ENCODE peak calls at places on chromosomes 2 and 18, in five cellular contexts. A, Y, K, I and J are unnamed samples.

GRCh38 chr2:216696321-216696720 is 972 bp upstream of the IGFBP5 start:
- DNase-seq in A (no peak), Y (no peak), K (no peak), I (no peak), J (no peak)

GRCh38 chr18:31586616-31587015 is 5.1 kb upstream of the TTR start:
- DNase-seq in A (no peak), Y (no peak), K (no peak), I (no peak), J (peak)

GRCh38 chr2:121722479-121722878 is 14.2 kb downstream of the NIFK start:
- DNase-seq in A (peak), Y (no peak), K (no peak), I (no peak), J (peak)

GRCh38 chr18:68494802-68495560 is 219.9 kb downstream of the TMX3 start:
- DNase-seq in A (peak), Y (no peak), K (no peak), I (no peak), J (peak)

GRCh38 chr2:151408788-151409600 is 708 bp upstream of the RIF1 start:
- DNase-seq in A (no peak), Y (no peak), K (peak), I (peak), J (peak)

GRCh38 chr2:104862061-104862941 is 8.4 kb downstream of the POU3F3 start:
- DNase-seq in A (no peak), Y (no peak), K (peak), I (peak), J (peak)

GRCh38 chr18:48940854-48941531 is 9.8 kb downstream of the SMAD7 start:
- DNase-seq in A (peak), Y (no peak), K (no peak), I (no peak), J (no peak)

GRCh38 chr18:23484783-23485182 is 18.5 kb upstream of the RMC1 start:
- DNase-seq in A (no peak), Y (no peak), K (no peak), I (no peak), J (no peak)

GRCh38 chr2:45912109-45912508 is 260.6 kb downstream of the PRKCE start:
- DNase-seq in A (no peak), Y (no peak), K (no peak), I (no peak), J (no peak)

GRCh38 chr2:210663574-210663973 is 107.2 kb downstream of the CPS1 start:
- DNase-seq in A (peak), Y (peak), K (no peak), I (no peak), J (peak)

GRCh38 chr2:216287251-216287650 is 85.0 kb downstream of the MARCHF4 start:
- DNase-seq in A (peak), Y (no peak), K (no peak), I (no peak), J (no peak)

GRCh38 chr2:239312741-239313246 is 88.0 kb downstream of the HDAC4 start:
- DNase-seq in A (no peak), Y (no peak), K (no peak), I (peak), J (no peak)

GRCh38 chr2:127102464-127103242 is 4.3 kb downstream of the BIN1 start:
- DNase-seq in A (no peak), Y (no peak), K (peak), I (no peak), J (no peak)

DNA sequence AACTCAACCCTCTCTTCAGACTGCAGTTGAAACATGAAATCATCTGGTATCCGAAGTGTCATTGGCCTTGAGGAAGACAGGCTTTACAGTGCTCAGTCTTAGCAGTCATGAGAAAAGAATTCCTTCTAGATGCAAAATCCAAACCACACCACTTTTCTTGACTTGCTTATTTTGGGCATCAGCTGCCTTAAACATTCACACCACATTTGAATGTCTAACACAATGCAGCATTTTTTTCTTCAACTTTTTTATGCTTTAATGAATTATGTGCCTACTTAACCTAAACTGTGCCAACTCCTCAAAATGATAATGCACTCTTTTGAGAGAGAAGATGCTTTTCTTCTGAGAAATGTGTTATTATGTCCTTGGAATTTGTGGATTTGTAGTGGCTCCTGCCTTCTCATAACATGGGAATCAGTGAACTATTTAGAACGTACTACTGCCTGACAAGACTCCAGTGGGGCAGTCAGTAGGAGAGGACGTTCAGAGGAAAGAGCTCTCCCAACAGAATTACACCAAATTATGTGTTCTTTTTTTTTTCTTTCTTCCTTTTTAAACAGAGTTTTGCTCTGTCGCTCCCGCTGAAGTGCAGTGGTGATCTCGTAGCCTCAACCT is 3.2 kb upstream of the FAM98A start:
- DNase-seq in A (peak), Y (no peak), K (no peak), I (no peak), J (peak)
- H2BK12ac ChIP-seq in A (no peak), Y (no peak), K (no peak), I (peak), J (no peak)

DNA sequence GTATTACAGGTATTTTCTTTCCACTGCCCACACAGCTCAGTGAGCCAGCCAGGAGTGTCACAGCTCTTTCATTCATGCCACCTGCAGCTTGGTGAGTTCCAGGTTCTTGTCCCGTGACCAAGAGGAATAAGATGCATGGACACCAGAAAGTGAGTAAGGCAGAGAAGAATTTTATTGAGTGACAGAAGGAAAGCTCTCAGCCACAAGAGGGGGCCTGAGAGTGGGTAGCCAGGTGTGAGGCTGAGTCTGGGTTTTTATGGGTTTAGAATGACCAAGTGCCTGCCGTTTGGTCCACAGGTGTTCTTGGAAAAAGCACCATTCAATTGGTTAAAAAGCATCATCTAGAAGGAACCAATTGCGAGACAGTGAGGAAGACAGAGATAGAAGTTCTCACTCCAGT is 1097.1 kb upstream of the SLC39A10 start:
- DNase-seq in A (no peak), Y (no peak), K (peak), I (no peak), J (no peak)
- H2BK12ac ChIP-seq in A (no peak), Y (no peak), K (no peak), I (no peak), J (no peak)

GRCh38 chr2:119719261-119719627 is 40.2 kb downstream of the TMEM177 start:
- DNase-seq in A (no peak), Y (no peak), K (no peak), I (no peak), J (no peak)
- H2BK12ac ChIP-seq in A (no peak), Y (no peak), K (no peak), I (no peak), J (no peak)

GRCh38 chr18:2964349-2965010 is 48.5 kb downstream of the LPIN2 start:
- DNase-seq in A (no peak), Y (no peak), K (no peak), I (no peak), J (no peak)

GRCh38 chr18:2967820-2968219 is 45.1 kb downstream of the LPIN2 start:
- DNase-seq in A (no peak), Y (no peak), K (no peak), I (no peak), J (no peak)

GRCh38 chr18:2963048-2963447 is 49.9 kb downstream of the LPIN2 start:
- DNase-seq in A (no peak), Y (no peak), K (no peak), I (no peak), J (no peak)

GRCh38 chr18:2967357-2967756 is 45.6 kb downstream of the LPIN2 start:
- DNase-seq in A (no peak), Y (no peak), K (no peak), I (no peak), J (no peak)

GRCh38 chr18:2965797-2966196 is 47.1 kb downstream of the LPIN2 start:
- DNase-seq in A (no peak), Y (no peak), K (no peak), I (no peak), J (no peak)
- H2BK12ac ChIP-seq in A (no peak), Y (no peak), K (no peak), I (no peak), J (no peak)

GRCh38 chr2:75702593-75702992 is 8.1 kb downstream of the GCFC2 start:
- DNase-seq in A (no peak), Y (no peak), K (no peak), I (no peak), J (no peak)
- H2BK12ac ChIP-seq in A (no peak), Y (no peak), K (no peak), I (no peak), J (no peak)

GRCh38 chr18:45071959-45072358 is 391.3 kb downstream of the SETBP1 start:
- DNase-seq in A (no peak), Y (no peak), K (no peak), I (no peak), J (no peak)

GRCh38 chr18:45066868-45067267 is 386.2 kb downstream of the SETBP1 start:
- DNase-seq in A (no peak), Y (no peak), K (no peak), I (no peak), J (no peak)

GRCh38 chr18:45068563-45069191 is 388.0 kb downstream of the SETBP1 start:
- DNase-seq in A (no peak), Y (no peak), K (no peak), I (no peak), J (no peak)

GRCh38 chr18:45066210-45066609 is 385.5 kb downstream of the SETBP1 start:
- DNase-seq in A (no peak), Y (no peak), K (no peak), I (no peak), J (no peak)

DNA sequence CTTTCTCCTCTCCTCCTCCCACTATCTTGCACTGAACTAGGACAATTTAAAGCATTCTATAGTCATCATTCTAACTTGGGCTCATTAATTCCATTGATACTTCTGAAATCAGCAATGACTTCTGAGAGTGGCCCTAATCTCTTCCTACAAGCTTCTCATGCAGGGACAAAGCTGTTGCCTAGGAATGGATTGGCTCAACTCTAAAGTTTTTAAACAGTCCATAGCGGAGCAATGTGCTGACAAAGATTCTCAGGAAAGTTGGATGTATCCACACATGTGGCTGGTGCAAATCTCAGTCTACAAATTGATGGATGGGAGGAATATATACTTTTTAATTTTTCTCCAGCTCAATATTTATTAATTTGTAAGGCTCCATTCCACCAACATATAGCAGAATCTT is 388.9 kb downstream of the SETBP1 start:
- DNase-seq in A (no peak), Y (no peak), K (no peak), I (no peak), J (no peak)
- H2BK12ac ChIP-seq in A (no peak), Y (no peak), K (no peak), I (no peak), J (no peak)

GRCh38 chr18:70181015-70181414 is 24.5 kb downstream of the RTTN start:
- DNase-seq in A (peak), Y (no peak), K (no peak), I (no peak), J (peak)
- H2BK12ac ChIP-seq in A (no peak), Y (no peak), K (no peak), I (no peak), J (no peak)

DNA sequence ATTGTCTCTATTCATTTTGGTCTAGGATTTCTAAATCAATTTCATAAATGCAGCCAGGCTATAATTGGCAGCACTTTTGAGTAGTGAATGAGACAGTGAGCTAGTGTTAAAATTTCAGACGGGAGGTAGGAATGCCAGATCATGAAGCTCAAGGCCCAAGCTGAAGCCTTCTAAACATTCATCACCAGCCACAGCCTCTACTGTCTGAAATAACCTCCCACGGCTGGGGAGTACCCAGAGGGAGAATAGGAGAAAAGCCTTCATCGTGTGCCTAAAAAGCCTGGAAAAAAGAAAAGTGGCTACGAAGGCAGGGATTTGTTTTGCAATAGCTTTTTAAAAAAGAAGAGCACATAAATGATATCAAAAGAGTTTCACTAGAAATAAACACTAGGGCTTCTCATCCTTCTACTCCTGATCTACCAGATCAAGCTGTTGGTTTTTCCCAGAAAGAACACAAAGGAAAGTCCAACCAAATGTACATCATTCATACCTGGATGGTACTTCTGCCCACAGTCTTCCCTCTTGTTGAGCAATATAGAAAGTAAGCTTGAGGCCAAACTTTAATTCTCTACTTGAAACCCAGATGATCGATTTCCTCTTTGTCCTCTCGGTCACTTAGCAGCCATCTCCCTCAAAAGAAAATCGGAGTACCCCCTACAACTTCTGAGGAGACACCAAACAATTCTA is 48.1 kb upstream of the SLC39A10 start:
- DNase-seq in A (no peak), Y (no peak), K (no peak), I (no peak), J (no peak)
- H2BK12ac ChIP-seq in A (no peak), Y (no peak), K (no peak), I (no peak), J (no peak)